ENCODE peak calls at places on chromosome 17, in six cellular contexts. Q is breast epithelium, H is AG04450, U is vagina, V is H7, C is A549. X is an unnamed sample.

GRCh38 chr17:78412403-78412802 is 34.0 kb downstream of the PGS1 start:
- DNase-seq in V (peak; percentile 81), H (no peak), U (no peak), C (peak; percentile 51), Q (no peak), X (peak; percentile 46)

GRCh38 chr17:30717290-30718098 is 107.0 kb downstream of the CRLF3 start:
- DNase-seq in U (no peak), C (no peak), H (no peak), Q (no peak), V (peak; percentile 3), X (no peak)

GRCh38 chr17:56594528-56595418 is 1.3 kb downstream of the NOG start:
- DNase-seq in H (no peak), Q (no peak), U (no peak), C (peak; percentile 52), V (peak; percentile 77), X (no peak)

GRCh38 chr17:82039695-82040299 is 2.3 kb upstream of the DCXR start:
- DNase-seq in H (no peak), Q (no peak), V (no peak), C (no peak), U (no peak), X (no peak)

GRCh38 chr17:3695723-3696411 is at the start of gene P2RX5:
- DNase-seq in V (peak; percentile 90), C (no peak), Q (no peak), U (no peak), H (no peak), X (peak; percentile 44)

GRCh38 chr17:78884148-78884870 is 18.7 kb downstream of the CEP295NL start:
- DNase-seq in H (no peak), U (no peak), Q (no peak), V (no peak), C (no peak), X (peak; percentile 62)

GRCh38 chr17:81128774-81129173 is 36.5 kb upstream of the PVALEF start:
- DNase-seq in Q (no peak), H (no peak), C (no peak), V (no peak), U (no peak), X (no peak)

GRCh38 chr17:36608280-36608679 is 6.9 kb downstream of the MRM1 start:
- DNase-seq in C (no peak), H (no peak), V (no peak), Q (no peak), U (no peak), X (no peak)

GRCh38 chr17:39114744-39115534 is 36.5 kb downstream of the PLXDC1 start:
- DNase-seq in Q (no peak), H (no peak), V (no peak), U (no peak), C (no peak), X (peak; percentile 50)

GRCh38 chr17:48907713-48908046 is 527 bp upstream of the UBE2Z start:
- DNase-seq in Q (no peak), C (peak; percentile 80), V (no peak), H (no peak), U (no peak), X (no peak)

GRCh38 chr17:50063516-50064252 is 7.8 kb downstream of the ITGA3 start:
- DNase-seq in U (no peak), C (peak; percentile 61), Q (no peak), H (no peak), V (no peak), X (peak; percentile 61)

GRCh38 chr17:21200590-21201301 is 13.2 kb downstream of the TMEM11 start:
- DNase-seq in U (no peak), C (no peak), V (no peak), Q (peak; percentile 75), H (no peak), X (no peak)

GRCh38 chr17:64781394-64781793 is 119.3 kb upstream of the SMURF2 start:
- DNase-seq in V (peak; percentile 79), C (no peak), U (no peak), H (no peak), Q (peak; percentile 52), X (no peak)

DNA sequence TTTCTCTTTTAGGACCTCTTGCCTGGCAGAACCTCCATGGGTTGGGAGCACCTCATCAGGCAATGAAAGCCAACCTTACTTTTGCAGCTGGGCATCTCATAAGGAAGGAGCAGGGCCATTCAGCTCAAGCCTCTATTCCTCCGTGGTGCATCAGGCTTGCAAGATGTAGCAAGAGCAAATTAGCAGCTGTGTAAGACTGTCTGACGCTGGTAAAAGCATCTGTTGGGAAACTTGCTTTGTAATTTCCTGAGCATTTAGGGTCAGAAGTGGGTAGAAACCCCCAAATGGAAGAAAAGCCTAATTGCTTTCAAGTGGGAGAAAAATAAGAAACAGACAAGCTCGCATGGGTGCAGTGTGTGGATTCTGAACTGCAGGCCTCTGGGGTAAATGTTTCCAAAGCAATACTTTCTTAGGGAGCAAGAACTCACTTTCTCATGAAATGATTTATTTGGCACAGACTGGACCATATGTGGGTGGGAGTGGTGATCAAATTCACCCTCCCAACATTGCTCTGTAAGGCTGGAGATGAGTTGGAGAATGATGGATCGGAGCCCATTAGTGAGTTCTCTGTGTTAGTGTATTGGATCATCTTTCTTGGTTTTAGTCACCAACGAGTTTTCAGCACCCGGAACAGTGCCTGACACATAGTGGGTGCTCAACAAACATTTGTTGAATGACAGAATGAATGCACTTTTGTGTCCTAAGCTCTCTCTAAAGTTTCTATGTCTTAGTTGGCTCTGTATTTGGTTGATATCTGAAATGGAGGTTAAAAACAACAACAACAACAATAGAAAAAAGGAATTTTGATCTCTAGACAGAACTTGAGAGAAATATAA is 104.4 kb upstream of the FAM20A start:
- DNase-seq in C (no peak), U (no peak), Q (no peak), V (no peak), H (no peak), X (peak; percentile 79)
- H3K4me3 ChIP-seq in C (no peak overlapping the region), U (no peak overlapping the region), Q (peak overlapping the region; percentile 7), V (no peak overlapping the region), H (no peak overlapping the region), X (peak overlapping the region; percentile 11)

GRCh38 chr17:44988256-44988942 is 20.3 kb upstream of the C1QL1 start:
- DNase-seq in H (no peak), V (peak; percentile 80), U (no peak), C (no peak), Q (no peak), X (no peak)
- H3K4me3 ChIP-seq in H (no peak overlapping the region), V (peak overlapping the region; percentile 35), U (no peak overlapping the region), C (no peak overlapping the region), Q (no peak overlapping the region), X (no peak overlapping the region)

GRCh38 chr17:75475144-75475835 is 18.9 kb downstream of the TMEM94 start:
- DNase-seq in V (no peak), C (no peak), Q (no peak), U (no peak), H (no peak), X (peak; percentile 21)

GRCh38 chr17:75475851-75476250 is 19.4 kb downstream of the TMEM94 start:
- DNase-seq in H (no peak), C (no peak), U (no peak), V (no peak), Q (no peak), X (no peak)

GRCh38 chr17:75476274-75476673 is 19.8 kb downstream of the TMEM94 start:
- DNase-seq in H (peak; percentile 10), U (no peak), V (no peak), C (no peak), Q (no peak), X (peak; percentile 35)

GRCh38 chr17:75473246-75473645 is 16.8 kb downstream of the TMEM94 start:
- DNase-seq in Q (no peak), V (no peak), U (no peak), C (no peak), H (no peak), X (no peak)

GRCh38 chr17:75474736-75475135 is 18.3 kb downstream of the TMEM94 start:
- DNase-seq in U (no peak), C (no peak), Q (no peak), H (no peak), V (no peak), X (no peak)
- H3K4me3 ChIP-seq in U (no peak overlapping the region), C (no peak overlapping the region), Q (no peak overlapping the region), H (no peak overlapping the region), V (no peak overlapping the region), X (no peak overlapping the region)

GRCh38 chr17:44969144-44969780 is 1.2 kb upstream of the C1QL1 start:
- DNase-seq in U (no peak), H (no peak), C (no peak), Q (no peak), V (peak; percentile 80), X (no peak)
- H3K4me3 ChIP-seq in U (peak overlapping the region; percentile 48), H (no peak overlapping the region), C (no peak overlapping the region), Q (peak overlapping the region; percentile 66), V (peak overlapping the region; percentile 76), X (no peak overlapping the region)